ENCODE peak calls at places on chromosomes 13 and 19, in six cellular contexts. N is transverse colon, B is endothelial cell of umbilical vein, D is prostate gland, S is HepG2, Y is stomach. G is an unnamed sample.

GRCh38 chr13:108220042-108220441 is 1.9 kb downstream of the ABHD13 start:
- DNase-seq in S (peak; percentile 9), D (no peak), N (peak; percentile 58), Y (peak; percentile 66), B (no peak), G (no peak)

GRCh38 chr13:94598281-94598680 is 2.3 kb upstream of the TGDS start:
- DNase-seq in S (no peak), B (no peak), D (no peak), N (no peak), Y (no peak), G (no peak)

GRCh38 chr19:23116802-23117571 is at the start of gene ZNF730:
- DNase-seq in B (peak; percentile 36), S (no peak), N (peak; percentile 14), Y (no peak), D (peak; percentile 32), G (peak; percentile 71)

GRCh38 chr13:77375554-77375953 is 48.7 kb upstream of the MYCBP2 start:
- DNase-seq in D (no peak), Y (no peak), B (no peak), S (no peak), N (no peak), G (no peak)

GRCh38 chr13:37870895-37871550 is 1.5 kb upstream of the TRPC4 start:
- DNase-seq in N (no peak), Y (no peak), S (no peak), D (no peak), B (no peak), G (no peak)

GRCh38 chr13:42114278-42114677 is 65.8 kb downstream of the DGKH start:
- DNase-seq in S (no peak), N (no peak), D (no peak), Y (no peak), B (no peak), G (no peak)

GRCh38 chr13:90838561-90838960 is 508.9 kb upstream of the MIR17HG start:
- DNase-seq in B (no peak), N (no peak), Y (no peak), S (no peak), D (no peak), G (no peak)

GRCh38 chr13:29509999-29510586 is 85.4 kb downstream of the SLC7A1 start:
- DNase-seq in D (no peak), Y (no peak), S (no peak), B (no peak), N (no peak), G (no peak)

GRCh38 chr13:80037505-80037888 is 303.4 kb downstream of the SPRY2 start:
- DNase-seq in Y (no peak), B (peak; percentile 77), N (no peak), S (no peak), D (no peak), G (no peak)

GRCh38 chr13:31913459-31913858 is 118.1 kb upstream of the FRY start:
- DNase-seq in S (no peak), N (no peak), B (no peak), Y (no peak), D (no peak), G (no peak)

GRCh38 chr13:21638319-21639282 is 32.3 kb upstream of the FGF9 start:
- DNase-seq in N (peak; percentile 43), S (no peak), Y (no peak), D (no peak), B (peak; percentile 28), G (no peak)

GRCh38 chr13:95536629-95537241 is 15.8 kb upstream of the CLDN10 start:
- DNase-seq in B (peak; percentile 62), N (no peak), D (no peak), S (no peak), Y (no peak), G (no peak)

GRCh38 chr19:56751078-56751489 is 79.5 kb upstream of the ZNF835 start:
- DNase-seq in D (no peak), N (no peak), Y (no peak), S (peak; percentile 56), B (no peak), G (no peak)

GRCh38 chr19:45130888-45131615 is 29.7 kb downstream of the NKPD1 start:
- DNase-seq in D (peak; percentile 21), S (peak; percentile 73), N (no peak), B (peak; percentile 6), Y (peak; percentile 63), G (no peak)

GRCh38 chr19:39907213-39907612 is 27.2 kb downstream of the FCGBP start:
- DNase-seq in Y (no peak), N (no peak), D (no peak), B (no peak), S (peak; percentile 39), G (no peak)

GRCh38 chr19:13441810-13442512 is 64.3 kb downstream of the CACNA1A start:
- DNase-seq in B (peak; percentile 39), Y (no peak), S (peak; percentile 35), D (no peak), N (peak; percentile 20), G (peak; percentile 55)

GRCh38 chr13:110448677-110449076 is 112.8 kb downstream of the RAB20 start:
- DNase-seq in Y (no peak), B (no peak), S (no peak), D (no peak), N (no peak), G (no peak)

GRCh38 chr13:44493213-44493812 is 82.8 kb downstream of the TSC22D1 start:
- DNase-seq in B (no peak), S (no peak), D (no peak), Y (no peak), N (no peak), G (no peak)

GRCh38 chr19:49331616-49332055 is 3.6 kb upstream of the CD37 start:
- DNase-seq in Y (peak; percentile 34), S (peak; percentile 86), N (no peak), D (no peak), B (peak; percentile 40), G (no peak)

GRCh38 chr13:49356224-49356623 is 87.6 kb downstream of the CAB39L start:
- DNase-seq in N (no peak), D (no peak), Y (no peak), S (no peak), B (no peak), G (no peak)

GRCh38 chr13:110716235-110716505 is 2.7 kb downstream of the ING1 start:
- DNase-seq in N (peak; percentile 69), Y (peak; percentile 51), S (peak; percentile 24), D (peak; percentile 24), B (no peak), G (no peak)

GRCh38 chr19:48629599-48630288 is 7.4 kb downstream of the DBP start:
- DNase-seq in D (no peak), N (peak; percentile 91), S (no peak), B (peak; percentile 82), Y (peak; percentile 89), G (no peak)

GRCh38 chr19:46378268-46378667 is 31.4 kb downstream of the PPP5C start:
- DNase-seq in B (peak; percentile 36), Y (no peak), N (no peak), S (no peak), D (peak; percentile 61), G (no peak)

DNA sequence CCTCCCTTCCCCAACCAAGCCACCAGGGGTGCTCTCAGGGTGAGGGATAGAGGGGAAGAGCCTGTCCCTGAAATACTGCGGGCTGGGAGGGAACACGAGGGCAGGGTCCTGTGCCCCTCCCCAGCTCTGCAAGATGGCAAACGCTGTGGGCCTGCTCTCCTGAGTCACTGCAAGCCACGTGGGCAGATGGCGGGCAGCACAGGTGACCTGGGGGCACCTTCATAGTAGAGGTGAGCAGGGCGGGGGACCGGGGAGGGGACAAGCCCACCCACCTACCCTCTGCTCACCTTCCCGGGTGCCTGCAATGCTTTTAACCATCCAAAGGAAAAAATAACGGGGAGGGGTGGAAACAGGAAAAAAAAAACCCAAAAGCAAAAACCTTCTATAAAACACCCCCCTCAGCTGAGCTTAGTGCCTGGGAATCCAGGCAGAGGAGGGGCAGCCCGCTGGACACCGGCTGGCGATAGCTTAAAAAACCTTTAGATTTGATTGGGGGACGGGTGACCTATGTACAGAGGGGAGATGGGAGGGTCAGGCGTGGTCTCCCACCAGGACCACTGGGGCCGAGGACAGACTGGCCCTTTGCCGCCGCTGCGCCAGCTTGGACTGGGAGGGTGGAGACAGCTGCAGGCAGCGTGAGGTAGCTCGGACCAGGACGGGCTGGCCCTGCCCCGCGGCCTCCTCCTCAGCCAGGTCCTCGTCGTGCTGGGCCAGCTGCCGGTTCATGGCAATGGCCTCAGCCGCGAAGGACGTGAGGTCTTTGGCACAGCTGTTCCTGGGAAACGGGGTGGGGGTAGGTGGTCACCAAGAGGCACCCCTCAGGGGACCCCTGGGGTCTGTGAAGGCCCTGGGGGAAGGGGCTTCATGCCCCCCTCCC is 11.7 kb downstream of the MKNK2 start:
- DNase-seq in Y (no peak), B (no peak), D (peak; percentile 4), N (no peak), S (no peak), G (no peak)
- TF ChIP-seq POLR2AphosphoS5 in Y (no peak), B (no peak), D (no peak), N (no peak), S (no peak), G (no peak)

DNA sequence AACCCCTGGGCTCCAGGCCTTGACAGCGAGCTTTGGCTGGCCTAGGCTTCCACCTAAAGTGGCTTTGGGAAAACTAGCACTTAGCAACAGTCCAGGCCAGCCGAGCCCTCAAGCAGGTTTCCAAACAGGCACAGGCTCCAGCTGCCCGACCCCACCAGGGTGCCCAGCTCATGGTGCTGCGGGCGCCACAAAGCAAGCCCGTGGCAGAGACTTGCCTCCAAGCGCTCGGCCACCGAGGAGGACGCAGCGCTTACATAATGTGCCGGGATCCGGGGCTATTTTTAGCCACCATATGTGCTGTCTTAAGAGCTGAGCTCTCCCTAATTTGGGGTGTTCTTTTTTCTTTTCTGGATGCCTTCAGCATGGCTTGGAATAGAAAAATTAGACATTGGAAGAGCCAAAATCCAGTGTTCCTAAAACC is 56.1 kb upstream of the F7 start:
- DNase-seq in N (no peak), S (no peak), D (no peak), B (no peak), Y (no peak), G (no peak)
- H3K27me3 ChIP-seq in N (peaks cover 6% of the 10 kb centered on the region), S (no peaks in the 10 kb centered on the region), D (no peaks in the 10 kb centered on the region), B (no peaks in the 10 kb centered on the region), Y (peaks cover 35% of the 10 kb centered on the region), G (no peaks in the 10 kb centered on the region)

GRCh38 chr19:58499021-58499927 is 12.5 kb downstream of the SLC27A5 start:
- DNase-seq in N (peak; percentile 99), S (peak; percentile 98), Y (peak; percentile 99), B (peak; percentile 96), D (peak; percentile 99), G (peak; percentile 100)
- TF ChIP-seq CTCF in N (peak; percentile 38), S (peak; percentile 67), Y (no peak), B (peak; percentile 19), D (peak; percentile 37), G (peak; percentile 18)

DNA sequence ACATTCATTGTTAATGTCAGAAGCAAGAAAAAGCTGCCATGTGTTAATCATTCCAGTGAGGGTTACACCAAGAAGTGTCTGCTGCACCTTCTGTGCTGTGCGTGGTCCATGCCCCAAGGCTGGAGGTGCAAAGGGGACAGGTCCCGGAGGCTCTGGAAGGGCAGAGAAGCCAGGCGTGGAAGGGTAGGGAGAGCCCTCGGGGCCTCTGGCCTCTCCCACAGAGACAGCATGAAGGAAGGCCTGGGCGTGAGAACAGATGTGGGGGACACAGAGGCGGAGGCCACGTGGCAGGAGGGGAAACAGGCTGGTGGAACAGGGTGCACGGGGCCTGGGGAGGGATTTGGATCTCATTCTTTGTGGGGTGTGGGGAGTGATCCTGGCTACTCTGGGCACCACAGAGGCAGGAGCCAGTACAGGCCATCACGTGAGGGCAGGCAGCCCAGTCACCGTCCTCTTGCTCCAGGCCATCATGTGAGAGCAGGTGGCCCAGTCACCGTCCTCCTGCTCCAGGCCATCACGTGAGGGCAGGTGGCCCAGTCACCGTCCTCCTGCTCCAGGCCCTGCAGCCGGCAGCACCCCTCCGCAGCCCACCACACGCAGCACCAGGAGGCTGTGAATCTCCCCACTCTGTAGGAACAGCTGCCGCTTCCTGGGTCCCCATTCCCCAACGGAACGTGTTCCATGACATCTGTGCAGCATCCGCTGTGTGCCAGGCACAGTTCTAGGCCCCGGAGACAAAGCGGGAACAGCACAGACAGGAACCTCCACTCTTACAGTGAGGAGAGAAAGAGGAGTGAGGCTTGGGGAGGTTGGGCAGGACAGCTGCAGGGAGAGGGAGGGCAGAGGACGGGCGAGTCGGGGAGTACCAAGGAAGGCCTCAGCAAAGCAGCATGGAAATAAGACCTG is 10.2 kb upstream of the F7 start:
- DNase-seq in S (no peak), B (no peak), Y (no peak), N (no peak), D (no peak), G (no peak)
- TF ChIP-seq POLR2AphosphoS5 in S (no peak), B (no peak), Y (no peak), N (no peak), D (no peak), G (no peak)